ENCODE peak calls at places on chromosomes 12 and 14, in ten cellular contexts. N is SW 1271; K is activated CD4-positive, alpha-beta T cell treated with anti-CD3 and anti-CD28 coated beads, Interleukin-2, amount 50 U/mL, for 1 hour; A is amniotic epithelial cell; U is NCI-H1092 treated with DMSO at 0.1 percent for 48 hours; R is pancreas; F is HS-5; M is RCC 7860; D is left colon; O is activated T-cell treated with anti-CD3 and anti-CD28 coated beads for 4 hours. C is an unnamed sample.

GRCh38 chr12:47088021-47088944 is 8.5 kb upstream of the AMIGO2 start:
- DNase-seq in M (no peak), O (no peak), D (no peak), A (peak), F (no peak), K (no peak), U (peak), N (peak), R (no peak), C (no peak)

GRCh38 chr14:73759714-73760597 is 45.8 kb upstream of the PNMA1 start:
- DNase-seq in N (peak), M (peak), A (peak), K (peak), R (peak), F (peak), D (peak), O (peak), U (peak), C (peak)

GRCh38 chr12:125403145-125403789 is 338.0 kb downstream of the AACS start:
- DNase-seq in U (peak), K (no peak), D (no peak), R (no peak), A (peak), O (no peak), F (peak), N (peak), M (peak), C (no peak)

GRCh38 chr12:92408072-92408900 is 262.6 kb upstream of the BTG1 start:
- DNase-seq in U (peak), D (peak), A (peak), K (peak), O (no peak), R (no peak), M (no peak), N (peak), F (no peak), C (peak)

GRCh38 chr14:52563120-52563519 is 10.5 kb downstream of the GPR137C start:
- DNase-seq in D (no peak), M (peak), U (no peak), F (peak), R (no peak), K (no peak), O (no peak), A (peak), N (peak), C (no peak)

GRCh38 chr12:117218149-117218548 is 27.9 kb upstream of the FBXO21 start:
- DNase-seq in K (no peak), D (no peak), U (no peak), N (no peak), O (no peak), M (no peak), F (no peak), R (no peak), A (no peak), C (no peak)

GRCh38 chr14:24829862-24830261 is 195.9 kb upstream of the GZMB start:
- DNase-seq in U (no peak), N (no peak), M (no peak), D (no peak), F (no peak), O (no peak), A (no peak), R (no peak), K (no peak), C (no peak)

GRCh38 chr14:91158091-91158790 is 44.4 kb downstream of the DGLUCY start:
- DNase-seq in F (no peak), M (no peak), O (no peak), R (no peak), D (no peak), U (no peak), N (no peak), A (no peak), K (no peak), C (peak)

GRCh38 chr12:20474443-20474842 is 106.1 kb downstream of the PDE3A start:
- DNase-seq in R (no peak), A (no peak), O (no peak), F (no peak), N (no peak), M (no peak), D (no peak), U (no peak), K (no peak), C (no peak)

GRCh38 chr14:99270491-99271287 is 1.3 kb downstream of the BCL11B start:
- DNase-seq in D (peak), R (no peak), A (no peak), K (no peak), M (no peak), N (no peak), O (no peak), U (peak), F (no peak), C (no peak)

GRCh38 chr14:90777830-90778467 is 38.3 kb downstream of the TTC7B start:
- DNase-seq in D (no peak), A (no peak), F (no peak), U (no peak), O (no peak), K (no peak), M (no peak), N (no peak), R (no peak), C (no peak)

GRCh38 chr12:238736-239398 is 23.8 kb downstream of the SLC6A13 start:
- DNase-seq in K (no peak), U (no peak), O (no peak), M (no peak), N (no peak), D (no peak), A (no peak), F (no peak), R (no peak), C (no peak)

GRCh38 chr14:51525705-51526104 is 126.0 kb upstream of the FRMD6 start:
- DNase-seq in N (no peak), F (no peak), D (no peak), M (no peak), K (no peak), U (no peak), R (no peak), A (no peak), O (no peak), C (no peak)

GRCh38 chr14:96592591-96593388 is 90.6 kb downstream of the PAPOLA start:
- DNase-seq in N (no peak), A (peak), R (peak), D (peak), U (no peak), K (peak), F (no peak), O (peak), M (no peak), C (peak)

GRCh38 chr12:83573676-83574075 is 887.0 kb downstream of the TMTC2 start:
- DNase-seq in A (peak), D (no peak), K (no peak), R (no peak), O (no peak), F (peak), U (no peak), M (peak), N (peak), C (no peak)

GRCh38 chr12:24069532-24070395 is 120.3 kb upstream of the SOX5 start:
- DNase-seq in M (no peak), O (no peak), R (no peak), U (peak), D (no peak), A (peak), K (no peak), F (no peak), N (no peak), C (peak)

GRCh38 chr14:67952786-67953185 is 133.2 kb downstream of the RAD51B start:
- DNase-seq in M (no peak), N (no peak), O (no peak), R (no peak), D (no peak), K (no peak), A (no peak), F (no peak), U (no peak), C (no peak)

GRCh38 chr12:29744365-29744764 is 39.4 kb downstream of the TMTC1 start:
- DNase-seq in D (no peak), K (no peak), R (no peak), N (no peak), F (no peak), O (no peak), M (no peak), U (no peak), A (no peak), C (no peak)

GRCh38 chr12:57011438-57012424 is 4.6 kb downstream of the TAC3 start:
- DNase-seq in R (no peak), N (no peak), O (no peak), D (no peak), U (no peak), F (no peak), M (no peak), K (no peak), A (no peak), C (no peak)

GRCh38 chr12:54282949-54283593 is 2.5 kb downstream of the HNRNPA1 start:
- DNase-seq in A (no peak), O (no peak), U (no peak), D (peak), F (no peak), K (no peak), M (no peak), R (no peak), N (no peak), C (peak)

GRCh38 chr14:103144085-103144484 is 20.8 kb downstream of the TNFAIP2 start:
- DNase-seq in D (no peak), N (no peak), R (no peak), M (no peak), O (no peak), U (no peak), A (peak), F (peak), K (no peak), C (no peak)

GRCh38 chr12:1592444-1593231 is 1.7 kb downstream of the FBXL14 start:
- DNase-seq in M (peak), O (peak), F (no peak), U (peak), N (peak), A (peak), K (peak), D (peak), R (peak), C (peak)

GRCh38 chr12:48717252-48717695 is 767 bp upstream of the CCNT1 start:
- DNase-seq in U (no peak), D (no peak), R (no peak), F (peak), N (no peak), A (no peak), M (no peak), O (no peak), K (no peak), C (no peak)

GRCh38 chr12:64160718-64161060 is 61.4 kb downstream of the KICS2 start:
- DNase-seq in R (no peak), N (no peak), M (no peak), F (peak), K (no peak), O (no peak), D (no peak), U (no peak), A (peak), C (no peak)

GRCh38 chr12:116015525-116015924 is 262.0 kb downstream of the MED13L start:
- DNase-seq in D (no peak), A (peak), U (peak), N (peak), M (peak), R (no peak), O (no peak), F (no peak), K (no peak), C (no peak)

GRCh38 chr12:79121486-79121885 is 256.9 kb downstream of the SYT1 start:
- DNase-seq in K (no peak), N (no peak), D (no peak), O (no peak), R (no peak), U (no peak), F (no peak), A (no peak), M (no peak), C (no peak)

GRCh38 chr12:72075891-72076557 is 137.4 kb downstream of the TPH2 start:
- DNase-seq in O (no peak), R (peak), N (no peak), A (no peak), M (no peak), U (peak), K (no peak), F (no peak), D (no peak), C (no peak)